ENCODE peak calls at places on chromosomes 3 and 15, in six cellular contexts. A is left ventricle myocardium inferior; D is CD4-positive, alpha-beta T cell; B is GM13977; R is A549; Z is brain microvascular endothelial cell. E is an unnamed sample.

GRCh38 chr3:58534592-58535494 is 2.1 kb downstream of the ACOX2 start:
- DNase-seq in A (no peak), D (no peak), B (no peak), R (no peak), Z (no peak), E (no peak)

GRCh38 chr3:54014067-54014466 is 108.3 kb upstream of the CACNA2D3 start:
- DNase-seq in A (no peak), D (no peak), B (no peak), R (no peak), Z (no peak), E (no peak)

GRCh38 chr3:30657914-30658313 is 51.5 kb downstream of the TGFBR2 start:
- DNase-seq in A (no peak), D (peak; percentile 53), B (no peak), R (no peak), Z (no peak), E (no peak)

GRCh38 chr15:32698773-32699390 is 18.9 kb upstream of the GREM1 start:
- DNase-seq in A (no peak), D (no peak), B (no peak), R (no peak), Z (no peak), E (no peak)

GRCh38 chr3:111227216-111227615 is 155.6 kb downstream of the NECTIN3 start:
- DNase-seq in A (no peak), D (no peak), B (no peak), R (no peak), Z (peak; percentile 56), E (no peak)

GRCh38 chr15:74376226-74376625 is 8.8 kb upstream of the CYP11A1 start:
- DNase-seq in A (no peak), D (no peak), B (no peak), R (no peak), Z (no peak), E (no peak)

GRCh38 chr3:156349978-156350377 is 204.9 kb downstream of the SSR3 start:
- DNase-seq in A (no peak), D (no peak), B (no peak), R (no peak), Z (no peak), E (no peak)

GRCh38 chr3:29370021-29370420 is 89.2 kb downstream of the RBMS3 start:
- DNase-seq in A (no peak), D (no peak), B (no peak), R (no peak), Z (no peak), E (no peak)

GRCh38 chr15:30816430-30816829 is 87.3 kb upstream of the FAN1 start:
- DNase-seq in A (no peak), D (no peak), B (no peak), R (no peak), Z (no peak), E (no peak)

GRCh38 chr3:153350420-153350819 is 188.4 kb downstream of the RAP2B start:
- DNase-seq in A (no peak), D (no peak), B (no peak), R (no peak), Z (peak; percentile 45), E (no peak)

GRCh38 chr15:53115563-53115962 is 325.4 kb upstream of the ONECUT1 start:
- DNase-seq in A (no peak), D (no peak), B (no peak), R (no peak), Z (no peak), E (no peak)

GRCh38 chr15:57647071-57647790 is 55.5 kb downstream of the MYZAP start:
- DNase-seq in A (no peak), D (no peak), B (no peak), R (no peak), Z (no peak), E (no peak)
- TF ChIP-seq CTCF in A (no peak), D (no peak), B (no peak), R (no peak), Z (no peak), E (no peak)

GRCh38 chr3:170387952-170388351 is 30.4 kb downstream of the SKIL start:
- DNase-seq in A (no peak), D (no peak), B (no peak), R (peak; percentile 28), Z (no peak), E (no peak)
- TF ChIP-seq CTCF in A (no peak), D (no peak), B (no peak), R (no peak), Z (no peak), E (no peak)

GRCh38 chr15:98586066-98586465 is 62.3 kb upstream of the IGF1R start:
- DNase-seq in A (no peak), D (no peak), B (no peak), R (no peak), Z (no peak), E (no peak)

GRCh38 chr15:98583758-98584157 is 64.6 kb upstream of the IGF1R start:
- DNase-seq in A (no peak), D (no peak), B (no peak), R (no peak), Z (no peak), E (no peak)

GRCh38 chr15:98582900-98583554 is 65.3 kb upstream of the IGF1R start:
- DNase-seq in A (no peak), D (no peak), B (no peak), R (no peak), Z (no peak), E (no peak)

GRCh38 chr15:98580577-98580976 is 67.8 kb upstream of the IGF1R start:
- DNase-seq in A (no peak), D (no peak), B (no peak), R (no peak), Z (no peak), E (no peak)

GRCh38 chr15:98581715-98582114 is 66.6 kb upstream of the IGF1R start:
- DNase-seq in A (no peak), D (no peak), B (no peak), R (no peak), Z (no peak), E (no peak)
- TF ChIP-seq CTCF in A (peak; percentile 17), D (peak; percentile 45), B (no peak), R (peak; percentile 25), Z (peak; percentile 9), E (no peak)

GRCh38 chr15:48409623-48410022 is 78.4 kb downstream of the DUT start:
- DNase-seq in A (no peak), D (no peak), B (peak; percentile 42), R (no peak), Z (no peak), E (no peak)

GRCh38 chr15:48406240-48406891 is 75.1 kb downstream of the DUT start:
- DNase-seq in A (no peak), D (no peak), B (no peak), R (no peak), Z (no peak), E (no peak)

GRCh38 chr15:48402778-48403177 is 71.5 kb downstream of the DUT start:
- DNase-seq in A (no peak), D (no peak), B (peak; percentile 21), R (no peak), Z (no peak), E (no peak)

GRCh38 chr15:48408337-48408736 is 77.1 kb downstream of the DUT start:
- DNase-seq in A (no peak), D (no peak), B (no peak), R (no peak), Z (no peak), E (no peak)

GRCh38 chr15:48406911-48407310 is 75.7 kb downstream of the DUT start:
- DNase-seq in A (no peak), D (no peak), B (no peak), R (no peak), Z (no peak), E (no peak)
- TF ChIP-seq CTCF in A (peak; percentile 9), D (no peak), B (peak; percentile 14), R (no peak), Z (peak; percentile 63), E (no peak)

DNA sequence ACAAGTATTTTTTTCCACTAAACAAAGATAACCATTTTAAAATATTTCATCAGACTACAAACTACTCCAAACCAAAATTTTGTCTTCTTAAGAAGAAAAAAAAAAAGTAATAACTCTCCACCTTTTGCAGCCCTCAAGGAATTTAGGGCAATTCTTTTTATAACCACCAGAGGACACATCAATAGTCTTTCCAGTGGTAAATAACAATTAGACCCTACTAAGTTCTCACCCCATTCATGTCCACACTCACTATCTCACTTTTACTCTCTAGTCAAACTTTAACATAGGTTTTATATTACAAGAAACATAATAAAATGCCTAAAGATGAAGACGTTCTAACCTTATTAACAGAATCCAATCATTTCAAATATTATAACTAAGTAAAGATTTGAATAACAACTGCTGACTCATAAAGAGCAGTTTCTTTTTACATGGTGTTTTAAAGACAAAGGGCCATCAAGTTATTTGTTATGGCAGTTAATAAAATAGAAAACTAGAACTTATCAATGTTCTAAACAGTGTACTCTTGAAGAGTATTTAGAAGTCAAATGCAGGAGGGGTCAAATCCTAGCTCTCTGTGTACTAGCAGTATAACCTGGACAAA is 33.0 kb downstream of the CCDC39 start:
- DNase-seq in A (no peak), D (no peak), B (no peak), R (peak; percentile 2), Z (no peak), E (no peak)
- TF ChIP-seq CTCF in A (no peak), D (no peak), B (no peak), R (no peak), Z (peak; percentile 8), E (no peak)

DNA sequence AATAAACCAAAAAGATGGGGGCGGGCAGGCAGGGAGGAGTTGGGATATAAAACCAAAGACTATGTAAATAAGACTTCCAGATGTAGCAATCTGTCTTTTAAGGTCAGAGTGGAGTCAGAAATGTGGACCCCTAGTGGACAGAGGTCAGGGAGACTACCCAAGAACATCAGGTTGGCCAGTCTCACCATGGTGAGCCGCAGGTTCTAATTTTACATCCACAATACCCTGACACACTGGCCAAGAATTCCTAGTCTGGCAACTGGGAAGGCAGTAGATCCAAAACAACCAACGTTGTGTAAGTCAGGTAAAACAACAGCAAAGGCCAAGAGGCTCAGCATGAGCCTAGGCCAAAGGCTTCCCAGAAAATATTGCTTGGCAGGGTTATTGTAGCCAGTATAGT is 203.4 kb downstream of the FOXP1 start:
- DNase-seq in A (no peak), D (no peak), B (no peak), R (peak; percentile 18), Z (no peak), E (no peak)
- TF ChIP-seq CTCF in A (peak; percentile 30), D (no peak), B (no peak), R (no peak), Z (peak; percentile 39), E (no peak)

DNA sequence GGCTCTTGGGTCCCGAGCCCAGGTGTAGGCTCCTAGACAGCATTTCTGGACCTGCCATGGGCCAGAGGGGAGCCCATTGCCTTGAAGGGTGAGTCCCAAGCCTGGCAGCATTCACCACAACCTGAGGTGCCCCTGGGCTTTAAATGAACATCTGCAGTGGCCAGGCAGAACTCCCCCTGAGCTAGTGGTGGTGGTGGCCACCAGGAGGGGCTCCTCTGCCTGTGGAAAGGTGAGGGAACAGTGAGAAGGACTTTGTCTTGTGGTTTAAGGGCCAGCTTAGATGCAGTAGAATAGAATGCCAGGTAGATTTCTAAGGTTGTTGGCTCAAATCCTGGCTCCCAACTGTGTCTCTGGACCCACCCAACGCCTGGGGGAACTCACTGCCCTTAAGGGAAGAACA is 55.6 kb downstream of the CASR start:
- DNase-seq in A (no peak), D (no peak), B (no peak), R (no peak), Z (no peak), E (no peak)
- TF ChIP-seq CTCF in A (no peak), D (no peak), B (no peak), R (no peak), Z (no peak), E (no peak)